ENCODE peak calls at places on chromosomes 11 and 22, in five cellular contexts. G is heart left ventricle, B is adrenal gland, X is thoracic aorta, Q is ovary. S is an unnamed sample. For H3K9me3 and H3K4me1, the result is how much of the 10 kb centered on the place peaks cover.

GRCh38 chr11:3824714-3825472 is 15.9 kb downstream of the RHOG start:
- DNase-seq in G (peak), B (peak), X (no peak), Q (peak), S (peak)

GRCh38 chr11:120304526-120304925 is 20.6 kb upstream of the TLCD5 start:
- DNase-seq in G (no peak), B (no peak), X (no peak), Q (no peak), S (no peak)

GRCh38 chr11:125433454-125434121 is 62.5 kb downstream of the FEZ1 start:
- DNase-seq in G (no peak), B (peak), X (no peak), Q (peak), S (no peak)

GRCh38 chr22:28750471-28750881 is 8.6 kb downstream of the HSCB start:
- DNase-seq in G (no peak), B (no peak), X (no peak), Q (no peak), S (no peak)

GRCh38 chr11:122207505-122207904 is 91.5 kb upstream of the BLID start:
- DNase-seq in G (no peak), B (no peak), X (no peak), Q (peak), S (peak)

GRCh38 chr22:19178659-19179471 is at the start of gene SLC25A1:
- DNase-seq in G (peak), B (peak), X (peak), Q (peak), S (peak)

GRCh38 chr11:297666-298405 is 1.5 kb downstream of the IFITM5 start:
- DNase-seq in G (no peak), B (no peak), X (no peak), Q (no peak), S (peak)

GRCh38 chr11:90874971-90875370 is 652.1 kb upstream of the CHORDC1 start:
- DNase-seq in G (no peak), B (no peak), X (no peak), Q (no peak), S (no peak)

GRCh38 chr11:73787051-73787642 is 527 bp upstream of the MRPL48 start:
- DNase-seq in G (no peak), B (no peak), X (no peak), Q (no peak), S (no peak)

GRCh38 chr11:78351979-78352731 is 65.5 kb downstream of the GAB2 start:
- DNase-seq in G (no peak), B (no peak), X (no peak), Q (no peak), S (no peak)

GRCh38 chr11:65471410-65471762 is 27.5 kb upstream of the MALAT1 start:
- DNase-seq in G (peak), B (peak), X (peak), Q (peak), S (peak)

GRCh38 chr22:29727248-29727551 is 7.4 kb downstream of the CABP7 start:
- DNase-seq in G (no peak), B (peak), X (no peak), Q (peak), S (peak)

GRCh38 chr11:57269580-57270021 is 32.6 kb upstream of the APLNR start:
- DNase-seq in G (no peak), B (no peak), X (no peak), Q (no peak), S (no peak)

GRCh38 chr11:441043-441417 is 781 bp downstream of the ANO9 start:
- DNase-seq in G (no peak), B (no peak), X (no peak), Q (no peak), S (no peak)

GRCh38 chr11:13149991-13150390 is 127.6 kb upstream of the BMAL1 start:
- DNase-seq in G (no peak), B (no peak), X (no peak), Q (no peak), S (no peak)

GRCh38 chr11:87295237-87295636 is 257.5 kb downstream of the TMEM135 start:
- DNase-seq in G (no peak), B (no peak), X (no peak), Q (no peak), S (no peak)

GRCh38 chr11:25163421-25163820 is 666.6 kb downstream of the LUZP2 start:
- DNase-seq in G (no peak), B (no peak), X (no peak), Q (no peak), S (no peak)

GRCh38 chr11:104581246-104581980 is 316.8 kb downstream of the CASP12 start:
- DNase-seq in G (no peak), B (no peak), X (no peak), Q (no peak), S (no peak)

GRCh38 chr22:40196628-40197027 is 18.9 kb downstream of the TNRC6B start:
- DNase-seq in G (no peak), B (peak), X (no peak), Q (peak), S (no peak)

GRCh38 chr11:103652013-103652412 is 384.4 kb upstream of the DDI1 start:
- DNase-seq in G (no peak), B (no peak), X (no peak), Q (no peak), S (no peak)

GRCh38 chr11:68327586-68328370 is 15.4 kb downstream of the LRP5 start:
- DNase-seq in G (no peak), B (no peak), X (no peak), Q (no peak), S (no peak)

GRCh38 chr11:78666675-78667129 is 92.0 kb upstream of the NARS2 start:
- DNase-seq in G (no peak), B (no peak), X (no peak), Q (no peak), S (no peak)

GRCh38 chr22:33126881-33127280 is 68.7 kb upstream of the SYN3 start:
- DNase-seq in G (no peak), B (no peak), X (no peak), Q (no peak), S (no peak)

GRCh38 chr11:128625766-128626165 is 38.4 kb upstream of the ETS1 start:
- DNase-seq in G (no peak), B (no peak), X (no peak), Q (no peak), S (no peak)

GRCh38 chr11:112993808-112994207 is 32.6 kb downstream of the NCAM1 start:
- DNase-seq in G (no peak), B (no peak), X (no peak), Q (no peak), S (no peak)

GRCh38 chr11:112989198-112989597 is 28.0 kb downstream of the NCAM1 start:
- DNase-seq in G (no peak), B (no peak), X (no peak), Q (no peak), S (no peak)
- H3K9me3 ChIP-seq in G (under half), B (under half), X (under half), Q (under half), S (under half)

GRCh38 chr22:45163417-45164216 is at the start of gene NUP50:
- DNase-seq in G (peak), B (peak), X (peak), Q (peak), S (peak)

GRCh38 chr22:45164217-45165123 is 745 bp downstream of the NUP50 start:
- DNase-seq in G (peak), B (no peak), X (no peak), Q (peak), S (peak)

GRCh38 chr22:45170001-45170466 is 6.3 kb downstream of the NUP50 start:
- DNase-seq in G (no peak), B (peak), X (no peak), Q (no peak), S (no peak)

GRCh38 chr22:45163074-45163416 is 680 bp upstream of the NUP50 start:
- DNase-seq in G (no peak), B (peak), X (no peak), Q (no peak), S (no peak)

GRCh38 chr22:45166935-45167334 is 3.2 kb downstream of the NUP50 start:
- DNase-seq in G (no peak), B (no peak), X (no peak), Q (no peak), S (no peak)
- H3K4me1 ChIP-seq in G (under half), B (under half), X (under half), Q (under half), S (under half)

GRCh38 chr22:22480940-22481339 is 27.6 kb downstream of the ZNF280B start:
- DNase-seq in G (no peak), B (no peak), X (no peak), Q (no peak), S (no peak)
- TF ChIP-seq CTCF in G (no peak), B (no peak), X (no peak), Q (no peak), S (no peak)

GRCh38 chr11:70532728-70533127 is 134.4 kb downstream of the CTTN start:
- DNase-seq in G (no peak), B (no peak), X (no peak), Q (no peak), S (no peak)

GRCh38 chr11:70530010-70530409 is 131.7 kb downstream of the CTTN start:
- DNase-seq in G (no peak), B (no peak), X (no peak), Q (no peak), S (no peak)

GRCh38 chr11:70530629-70531185 is 132.4 kb downstream of the CTTN start:
- DNase-seq in G (no peak), B (no peak), X (no peak), Q (no peak), S (no peak)

GRCh38 chr11:70531281-70532065 is 133.1 kb downstream of the CTTN start:
- DNase-seq in G (no peak), B (no peak), X (no peak), Q (no peak), S (no peak)

DNA sequence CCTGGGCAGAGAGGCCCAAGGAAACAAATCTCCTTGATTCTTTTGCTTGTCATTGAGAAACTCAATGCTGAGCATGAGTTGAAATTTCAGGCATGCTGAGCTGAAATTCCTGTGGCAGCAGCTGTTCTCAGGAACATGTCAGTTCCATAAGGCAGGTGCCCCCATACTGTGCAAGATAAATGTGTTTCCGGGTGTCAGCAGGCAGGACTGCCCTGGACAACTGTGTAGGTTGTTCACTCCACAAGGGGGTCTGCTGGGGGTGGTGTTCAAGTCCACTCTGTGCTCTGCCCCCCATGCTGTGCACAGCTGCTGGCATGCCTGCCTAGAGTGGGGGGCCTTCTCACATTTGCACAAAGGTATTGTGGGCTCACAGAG is 133.7 kb downstream of the CTTN start:
- DNase-seq in G (no peak), B (no peak), X (no peak), Q (no peak), S (no peak)
- H3K9me3 ChIP-seq in G (under half), B (under half), X (under half), Q (under half), S (under half)

GRCh38 chr22:42408276-42408675 is 23.9 kb downstream of the NFAM1 start:
- DNase-seq in G (no peak), B (no peak), X (no peak), Q (no peak), S (no peak)
- H3K4me1 ChIP-seq in G (under half), B (under half), X (under half), Q (under half), S (under half)

GRCh38 chr11:116638463-116638862 is 134.3 kb downstream of the BUD13 start:
- DNase-seq in G (peak), B (no peak), X (no peak), Q (no peak), S (no peak)

GRCh38 chr11:116641561-116642045 is 131.2 kb downstream of the BUD13 start:
- DNase-seq in G (peak), B (peak), X (no peak), Q (no peak), S (no peak)

GRCh38 chr11:116642902-116643301 is 129.9 kb downstream of the BUD13 start:
- DNase-seq in G (no peak), B (no peak), X (no peak), Q (no peak), S (no peak)

GRCh38 chr11:116642481-116642880 is 130.3 kb downstream of the BUD13 start:
- DNase-seq in G (no peak), B (no peak), X (no peak), Q (no peak), S (no peak)

GRCh38 chr11:116640641-116641402 is 132.0 kb downstream of the BUD13 start:
- DNase-seq in G (no peak), B (no peak), X (no peak), Q (no peak), S (no peak)
- TF ChIP-seq CTCF in G (no peak), B (no peak), X (no peak), Q (no peak), S (no peak)

GRCh38 chr11:82305123-82305522 is 428.5 kb downstream of the FAM181B start:
- DNase-seq in G (no peak), B (no peak), X (no peak), Q (no peak), S (no peak)
- H3K9me3 ChIP-seq in G (under half), B (under half), X (under half), Q (under half), S (under half)

DNA sequence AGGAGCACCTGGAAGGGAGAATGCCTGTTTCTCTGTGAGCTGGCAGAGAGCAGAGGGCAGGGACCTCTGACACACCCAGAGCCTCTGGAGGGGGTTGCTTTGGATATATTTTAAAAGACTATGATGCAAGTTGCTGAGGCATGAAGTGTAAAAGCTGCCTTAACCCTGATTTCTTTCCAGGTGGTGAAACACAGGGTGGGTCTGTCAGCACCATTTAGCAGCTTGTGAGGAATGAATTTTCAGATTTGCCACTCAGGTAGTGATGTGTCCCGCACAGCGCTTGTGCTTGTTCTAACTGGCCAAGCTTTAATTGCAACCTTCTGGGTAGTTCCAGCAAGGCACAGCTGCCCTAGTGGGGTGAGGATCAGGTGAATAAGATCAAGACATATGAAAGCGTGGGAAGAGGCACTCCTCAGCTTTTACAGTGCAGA is 90.2 kb downstream of the SWAP70 start:
- DNase-seq in G (no peak), B (no peak), X (no peak), Q (no peak), S (no peak)
- H3K4me1 ChIP-seq in G (under half), B (under half), X (under half), Q (under half), S (under half)

GRCh38 chr11:102064316-102064715 is 17.1 kb downstream of the CFAP300 start:
- DNase-seq in G (no peak), B (no peak), X (no peak), Q (no peak), S (no peak)

GRCh38 chr11:102062106-102062505 is 14.9 kb downstream of the CFAP300 start:
- DNase-seq in G (no peak), B (no peak), X (no peak), Q (no peak), S (no peak)

GRCh38 chr11:102061276-102061675 is 14.0 kb downstream of the CFAP300 start:
- DNase-seq in G (no peak), B (no peak), X (no peak), Q (no peak), S (no peak)
- TF ChIP-seq CTCF in G (no peak), B (no peak), X (no peak), Q (no peak), S (peak)

GRCh38 chr22:48675828-48676145 is 1151.9 kb downstream of the BRD1 start:
- DNase-seq in G (no peak), B (no peak), X (no peak), Q (no peak), S (no peak)
- H3K9me3 ChIP-seq in G (under half), B (under half), X (under half), Q (under half), S (under half)